ENCODE peak calls at places on chromosomes 12 and 14, in six cellular contexts. One of them, this sample, is unnamed.

GRCh38 chr12:5716991-5717390 is 228.1 kb downstream of the ANO2 start:
- DNase-seq in ecto neural progenitor cell: peak
- DNase-seq in coronary artery: no peak
- DNase-seq in NK-92 treated with Interleukin-12 subunit alpha and Interleukin-12 subunit beta, amount 100 ng/mL, for 24 hours: no peak
- DNase-seq in activated naive CD8-positive, alpha-beta T cell treated with anti-CD3 and anti-CD28 coated beads, Interleukin-2, amount 50 U/mL, for 16 hours: no peak
- DNase-seq in lower leg skin: no peak
- DNase-seq in this sample: no peak

GRCh38 chr14:83575301-83575700 is 1954.6 kb upstream of the FLRT2 start:
- DNase-seq in ecto neural progenitor cell: no peak
- DNase-seq in coronary artery: no peak
- DNase-seq in NK-92 treated with Interleukin-12 subunit alpha and Interleukin-12 subunit beta, amount 100 ng/mL, for 24 hours: no peak
- DNase-seq in activated naive CD8-positive, alpha-beta T cell treated with anti-CD3 and anti-CD28 coated beads, Interleukin-2, amount 50 U/mL, for 16 hours: no peak
- DNase-seq in lower leg skin: no peak
- DNase-seq in this sample: no peak

GRCh38 chr14:70706177-70706576 is 64.5 kb downstream of the TTC9 start:
- DNase-seq in ecto neural progenitor cell: no peak
- DNase-seq in coronary artery: no peak
- DNase-seq in NK-92 treated with Interleukin-12 subunit alpha and Interleukin-12 subunit beta, amount 100 ng/mL, for 24 hours: no peak
- DNase-seq in activated naive CD8-positive, alpha-beta T cell treated with anti-CD3 and anti-CD28 coated beads, Interleukin-2, amount 50 U/mL, for 16 hours: no peak
- DNase-seq in lower leg skin: no peak
- DNase-seq in this sample: no peak

GRCh38 chr12:104115587-104115975 is 22.4 kb downstream of the NFYB start:
- DNase-seq in ecto neural progenitor cell: no peak
- DNase-seq in coronary artery: no peak
- DNase-seq in NK-92 treated with Interleukin-12 subunit alpha and Interleukin-12 subunit beta, amount 100 ng/mL, for 24 hours: no peak
- DNase-seq in activated naive CD8-positive, alpha-beta T cell treated with anti-CD3 and anti-CD28 coated beads, Interleukin-2, amount 50 U/mL, for 16 hours: no peak
- DNase-seq in lower leg skin: no peak
- DNase-seq in this sample: no peak

GRCh38 chr12:100953217-100953616 is 158.6 kb downstream of the ANO4 start:
- DNase-seq in ecto neural progenitor cell: no peak
- DNase-seq in coronary artery: no peak
- DNase-seq in NK-92 treated with Interleukin-12 subunit alpha and Interleukin-12 subunit beta, amount 100 ng/mL, for 24 hours: no peak
- DNase-seq in activated naive CD8-positive, alpha-beta T cell treated with anti-CD3 and anti-CD28 coated beads, Interleukin-2, amount 50 U/mL, for 16 hours: no peak
- DNase-seq in lower leg skin: no peak
- DNase-seq in this sample: no peak

GRCh38 chr14:105065280-105066228 is at the start of gene GPR132:
- DNase-seq in ecto neural progenitor cell: peak
- DNase-seq in coronary artery: peak
- DNase-seq in NK-92 treated with Interleukin-12 subunit alpha and Interleukin-12 subunit beta, amount 100 ng/mL, for 24 hours: peak
- DNase-seq in activated naive CD8-positive, alpha-beta T cell treated with anti-CD3 and anti-CD28 coated beads, Interleukin-2, amount 50 U/mL, for 16 hours: peak
- DNase-seq in lower leg skin: no peak
- DNase-seq in this sample: no peak

GRCh38 chr12:82225871-82226270 is 132.3 kb downstream of the CCDC59 start:
- DNase-seq in ecto neural progenitor cell: no peak
- DNase-seq in coronary artery: no peak
- DNase-seq in NK-92 treated with Interleukin-12 subunit alpha and Interleukin-12 subunit beta, amount 100 ng/mL, for 24 hours: no peak
- DNase-seq in activated naive CD8-positive, alpha-beta T cell treated with anti-CD3 and anti-CD28 coated beads, Interleukin-2, amount 50 U/mL, for 16 hours: no peak
- DNase-seq in lower leg skin: no peak
- DNase-seq in this sample: no peak

GRCh38 chr12:49776858-49777257 is 35.5 kb downstream of the TMBIM6 start:
- DNase-seq in ecto neural progenitor cell: no peak
- DNase-seq in coronary artery: no peak
- DNase-seq in NK-92 treated with Interleukin-12 subunit alpha and Interleukin-12 subunit beta, amount 100 ng/mL, for 24 hours: no peak
- DNase-seq in activated naive CD8-positive, alpha-beta T cell treated with anti-CD3 and anti-CD28 coated beads, Interleukin-2, amount 50 U/mL, for 16 hours: no peak
- DNase-seq in lower leg skin: no peak
- DNase-seq in this sample: no peak

GRCh38 chr12:9364224-9365176 is 156.3 kb upstream of the PZP start:
- DNase-seq in ecto neural progenitor cell: no peak
- DNase-seq in coronary artery: no peak
- DNase-seq in NK-92 treated with Interleukin-12 subunit alpha and Interleukin-12 subunit beta, amount 100 ng/mL, for 24 hours: peak
- DNase-seq in activated naive CD8-positive, alpha-beta T cell treated with anti-CD3 and anti-CD28 coated beads, Interleukin-2, amount 50 U/mL, for 16 hours: no peak
- DNase-seq in lower leg skin: no peak
- DNase-seq in this sample: no peak

GRCh38 chr14:89650077-89650978 is 233.3 kb upstream of the FOXN3 start:
- DNase-seq in ecto neural progenitor cell: no peak
- DNase-seq in coronary artery: no peak
- DNase-seq in NK-92 treated with Interleukin-12 subunit alpha and Interleukin-12 subunit beta, amount 100 ng/mL, for 24 hours: no peak
- DNase-seq in activated naive CD8-positive, alpha-beta T cell treated with anti-CD3 and anti-CD28 coated beads, Interleukin-2, amount 50 U/mL, for 16 hours: no peak
- DNase-seq in lower leg skin: no peak
- DNase-seq in this sample: no peak

GRCh38 chr14:75523771-75524171 is 1.5 kb downstream of the BATF start:
- DNase-seq in ecto neural progenitor cell: no peak
- DNase-seq in coronary artery: no peak
- DNase-seq in NK-92 treated with Interleukin-12 subunit alpha and Interleukin-12 subunit beta, amount 100 ng/mL, for 24 hours: no peak
- DNase-seq in activated naive CD8-positive, alpha-beta T cell treated with anti-CD3 and anti-CD28 coated beads, Interleukin-2, amount 50 U/mL, for 16 hours: no peak
- DNase-seq in lower leg skin: no peak
- DNase-seq in this sample: no peak

GRCh38 chr12:81874166-81874565 is 115.0 kb upstream of the PPFIA2 start:
- DNase-seq in ecto neural progenitor cell: no peak
- DNase-seq in coronary artery: no peak
- DNase-seq in NK-92 treated with Interleukin-12 subunit alpha and Interleukin-12 subunit beta, amount 100 ng/mL, for 24 hours: no peak
- DNase-seq in activated naive CD8-positive, alpha-beta T cell treated with anti-CD3 and anti-CD28 coated beads, Interleukin-2, amount 50 U/mL, for 16 hours: no peak
- DNase-seq in lower leg skin: no peak
- DNase-seq in this sample: no peak

GRCh38 chr12:131808744-131809371 is 19.3 kb upstream of the MMP17 start:
- DNase-seq in ecto neural progenitor cell: no peak
- DNase-seq in coronary artery: no peak
- DNase-seq in NK-92 treated with Interleukin-12 subunit alpha and Interleukin-12 subunit beta, amount 100 ng/mL, for 24 hours: no peak
- DNase-seq in activated naive CD8-positive, alpha-beta T cell treated with anti-CD3 and anti-CD28 coated beads, Interleukin-2, amount 50 U/mL, for 16 hours: no peak
- DNase-seq in lower leg skin: no peak
- DNase-seq in this sample: no peak

GRCh38 chr14:91372680-91373495 is 44.7 kb downstream of the CCDC88C start:
- DNase-seq in ecto neural progenitor cell: no peak
- DNase-seq in coronary artery: no peak
- DNase-seq in NK-92 treated with Interleukin-12 subunit alpha and Interleukin-12 subunit beta, amount 100 ng/mL, for 24 hours: peak
- DNase-seq in activated naive CD8-positive, alpha-beta T cell treated with anti-CD3 and anti-CD28 coated beads, Interleukin-2, amount 50 U/mL, for 16 hours: no peak
- DNase-seq in lower leg skin: no peak
- DNase-seq in this sample: no peak

GRCh38 chr14:86654558-86655184 is 1124.7 kb downstream of the FLRT2 start:
- DNase-seq in ecto neural progenitor cell: peak
- DNase-seq in coronary artery: no peak
- DNase-seq in NK-92 treated with Interleukin-12 subunit alpha and Interleukin-12 subunit beta, amount 100 ng/mL, for 24 hours: no peak
- DNase-seq in activated naive CD8-positive, alpha-beta T cell treated with anti-CD3 and anti-CD28 coated beads, Interleukin-2, amount 50 U/mL, for 16 hours: no peak
- DNase-seq in lower leg skin: no peak
- DNase-seq in this sample: no peak

GRCh38 chr14:100145682-100146464 is 13.6 kb downstream of the DEGS2 start:
- DNase-seq in ecto neural progenitor cell: no peak
- DNase-seq in coronary artery: no peak
- DNase-seq in NK-92 treated with Interleukin-12 subunit alpha and Interleukin-12 subunit beta, amount 100 ng/mL, for 24 hours: no peak
- DNase-seq in activated naive CD8-positive, alpha-beta T cell treated with anti-CD3 and anti-CD28 coated beads, Interleukin-2, amount 50 U/mL, for 16 hours: no peak
- DNase-seq in lower leg skin: no peak
- DNase-seq in this sample: no peak

GRCh38 chr12:93763746-93764147 is 86.6 kb downstream of the CRADD start:
- DNase-seq in ecto neural progenitor cell: no peak
- DNase-seq in coronary artery: no peak
- DNase-seq in NK-92 treated with Interleukin-12 subunit alpha and Interleukin-12 subunit beta, amount 100 ng/mL, for 24 hours: no peak
- DNase-seq in activated naive CD8-positive, alpha-beta T cell treated with anti-CD3 and anti-CD28 coated beads, Interleukin-2, amount 50 U/mL, for 16 hours: no peak
- DNase-seq in lower leg skin: no peak
- DNase-seq in this sample: no peak

GRCh38 chr14:103624860-103625259 is 4.2 kb upstream of the KLC1 start:
- DNase-seq in ecto neural progenitor cell: no peak
- DNase-seq in coronary artery: peak
- DNase-seq in NK-92 treated with Interleukin-12 subunit alpha and Interleukin-12 subunit beta, amount 100 ng/mL, for 24 hours: no peak
- DNase-seq in activated naive CD8-positive, alpha-beta T cell treated with anti-CD3 and anti-CD28 coated beads, Interleukin-2, amount 50 U/mL, for 16 hours: no peak
- DNase-seq in lower leg skin: peak
- DNase-seq in this sample: peak

GRCh38 chr14:55556929-55557623 is 22.9 kb upstream of the KTN1 start:
- DNase-seq in ecto neural progenitor cell: no peak
- DNase-seq in coronary artery: peak
- DNase-seq in NK-92 treated with Interleukin-12 subunit alpha and Interleukin-12 subunit beta, amount 100 ng/mL, for 24 hours: no peak
- DNase-seq in activated naive CD8-positive, alpha-beta T cell treated with anti-CD3 and anti-CD28 coated beads, Interleukin-2, amount 50 U/mL, for 16 hours: no peak
- DNase-seq in lower leg skin: peak
- DNase-seq in this sample: peak

GRCh38 chr14:65156568-65157366 is 54.5 kb upstream of the MAX start:
- DNase-seq in ecto neural progenitor cell: no peak
- DNase-seq in coronary artery: peak
- DNase-seq in NK-92 treated with Interleukin-12 subunit alpha and Interleukin-12 subunit beta, amount 100 ng/mL, for 24 hours: no peak
- DNase-seq in activated naive CD8-positive, alpha-beta T cell treated with anti-CD3 and anti-CD28 coated beads, Interleukin-2, amount 50 U/mL, for 16 hours: no peak
- DNase-seq in lower leg skin: peak
- DNase-seq in this sample: peak

GRCh38 chr14:72651081-72651480 is 242.8 kb downstream of the DPF3 start:
- DNase-seq in ecto neural progenitor cell: peak
- DNase-seq in coronary artery: no peak
- DNase-seq in NK-92 treated with Interleukin-12 subunit alpha and Interleukin-12 subunit beta, amount 100 ng/mL, for 24 hours: no peak
- DNase-seq in activated naive CD8-positive, alpha-beta T cell treated with anti-CD3 and anti-CD28 coated beads, Interleukin-2, amount 50 U/mL, for 16 hours: no peak
- DNase-seq in lower leg skin: no peak
- DNase-seq in this sample: no peak

GRCh38 chr12:116892318-116892717 is 11.1 kb upstream of the HRK start:
- DNase-seq in ecto neural progenitor cell: no peak
- DNase-seq in coronary artery: no peak
- DNase-seq in NK-92 treated with Interleukin-12 subunit alpha and Interleukin-12 subunit beta, amount 100 ng/mL, for 24 hours: no peak
- DNase-seq in activated naive CD8-positive, alpha-beta T cell treated with anti-CD3 and anti-CD28 coated beads, Interleukin-2, amount 50 U/mL, for 16 hours: no peak
- DNase-seq in lower leg skin: no peak
- DNase-seq in this sample: no peak

GRCh38 chr12:106647793-106648514 is 65.2 kb downstream of the RFX4 start:
- DNase-seq in ecto neural progenitor cell: no peak
- DNase-seq in coronary artery: no peak
- DNase-seq in NK-92 treated with Interleukin-12 subunit alpha and Interleukin-12 subunit beta, amount 100 ng/mL, for 24 hours: no peak
- DNase-seq in activated naive CD8-positive, alpha-beta T cell treated with anti-CD3 and anti-CD28 coated beads, Interleukin-2, amount 50 U/mL, for 16 hours: no peak
- DNase-seq in lower leg skin: no peak
- DNase-seq in this sample: no peak

GRCh38 chr12:11875414-11875935 is 195.3 kb upstream of the BCL2L14 start:
- DNase-seq in ecto neural progenitor cell: no peak
- DNase-seq in coronary artery: no peak
- DNase-seq in NK-92 treated with Interleukin-12 subunit alpha and Interleukin-12 subunit beta, amount 100 ng/mL, for 24 hours: no peak
- DNase-seq in activated naive CD8-positive, alpha-beta T cell treated with anti-CD3 and anti-CD28 coated beads, Interleukin-2, amount 50 U/mL, for 16 hours: no peak
- DNase-seq in lower leg skin: no peak
- DNase-seq in this sample: no peak

GRCh38 chr12:18430425-18431048 is 169.2 kb downstream of the PIK3C2G start:
- DNase-seq in ecto neural progenitor cell: peak
- DNase-seq in coronary artery: no peak
- DNase-seq in NK-92 treated with Interleukin-12 subunit alpha and Interleukin-12 subunit beta, amount 100 ng/mL, for 24 hours: no peak
- DNase-seq in activated naive CD8-positive, alpha-beta T cell treated with anti-CD3 and anti-CD28 coated beads, Interleukin-2, amount 50 U/mL, for 16 hours: no peak
- DNase-seq in lower leg skin: no peak
- DNase-seq in this sample: no peak

GRCh38 chr12:96514328-96514727 is 25.0 kb downstream of the CFAP54 start:
- DNase-seq in ecto neural progenitor cell: no peak
- DNase-seq in coronary artery: no peak
- DNase-seq in NK-92 treated with Interleukin-12 subunit alpha and Interleukin-12 subunit beta, amount 100 ng/mL, for 24 hours: no peak
- DNase-seq in activated naive CD8-positive, alpha-beta T cell treated with anti-CD3 and anti-CD28 coated beads, Interleukin-2, amount 50 U/mL, for 16 hours: no peak
- DNase-seq in lower leg skin: no peak
- DNase-seq in this sample: no peak

GRCh38 chr12:50842637-50843493 is at the start of gene TMPRSS12:
- DNase-seq in ecto neural progenitor cell: peak
- DNase-seq in coronary artery: no peak
- DNase-seq in NK-92 treated with Interleukin-12 subunit alpha and Interleukin-12 subunit beta, amount 100 ng/mL, for 24 hours: no peak
- DNase-seq in activated naive CD8-positive, alpha-beta T cell treated with anti-CD3 and anti-CD28 coated beads, Interleukin-2, amount 50 U/mL, for 16 hours: no peak
- DNase-seq in lower leg skin: no peak
- DNase-seq in this sample: no peak

GRCh38 chr14:72463291-72463866 is 430.5 kb downstream of the DPF3 start:
- DNase-seq in ecto neural progenitor cell: no peak
- DNase-seq in coronary artery: no peak
- DNase-seq in NK-92 treated with Interleukin-12 subunit alpha and Interleukin-12 subunit beta, amount 100 ng/mL, for 24 hours: no peak
- DNase-seq in activated naive CD8-positive, alpha-beta T cell treated with anti-CD3 and anti-CD28 coated beads, Interleukin-2, amount 50 U/mL, for 16 hours: no peak
- DNase-seq in lower leg skin: no peak
- DNase-seq in this sample: no peak

GRCh38 chr12:89839427-89839826 is 130.8 kb upstream of the ATP2B1 start:
- DNase-seq in ecto neural progenitor cell: no peak
- DNase-seq in coronary artery: no peak
- DNase-seq in NK-92 treated with Interleukin-12 subunit alpha and Interleukin-12 subunit beta, amount 100 ng/mL, for 24 hours: no peak
- DNase-seq in activated naive CD8-positive, alpha-beta T cell treated with anti-CD3 and anti-CD28 coated beads, Interleukin-2, amount 50 U/mL, for 16 hours: no peak
- DNase-seq in lower leg skin: no peak
- DNase-seq in this sample: no peak

GRCh38 chr12:49540229-49541139 is 1.7 kb downstream of the KCNH3 start:
- DNase-seq in ecto neural progenitor cell: no peak
- DNase-seq in coronary artery: peak
- DNase-seq in NK-92 treated with Interleukin-12 subunit alpha and Interleukin-12 subunit beta, amount 100 ng/mL, for 24 hours: no peak
- DNase-seq in activated naive CD8-positive, alpha-beta T cell treated with anti-CD3 and anti-CD28 coated beads, Interleukin-2, amount 50 U/mL, for 16 hours: no peak
- DNase-seq in lower leg skin: no peak
- DNase-seq in this sample: no peak

GRCh38 chr14:23558363-23559009 is 2.4 kb downstream of the THTPA start:
- DNase-seq in ecto neural progenitor cell: no peak
- DNase-seq in coronary artery: no peak
- DNase-seq in NK-92 treated with Interleukin-12 subunit alpha and Interleukin-12 subunit beta, amount 100 ng/mL, for 24 hours: no peak
- DNase-seq in activated naive CD8-positive, alpha-beta T cell treated with anti-CD3 and anti-CD28 coated beads, Interleukin-2, amount 50 U/mL, for 16 hours: no peak
- DNase-seq in lower leg skin: no peak
- DNase-seq in this sample: no peak